ENCODE peak calls at places on chromosomes 3 and 15, in six cellular contexts. U, P, C, B, F and A are unnamed samples.

GRCh38 chr3:81198766-81199165 is 562.7 kb downstream of the GBE1 start:
- DNase-seq in U (no peak), P (no peak), C (no peak), B (no peak), F (no peak), A (no peak)

GRCh38 chr3:278300-279064 is 81.9 kb downstream of the CHL1 start:
- DNase-seq in U (no peak), P (peak; percentile 8), C (no peak), B (no peak), F (no peak), A (no peak)

GRCh38 chr15:66833372-66833771 is 131.3 kb downstream of the SMAD6 start:
- DNase-seq in U (no peak), P (no peak), C (no peak), B (no peak), F (no peak), A (no peak)

GRCh38 chr3:45607790-45608189 is 13.2 kb downstream of the LIMD1 start:
- DNase-seq in U (no peak), P (no peak), C (no peak), B (no peak), F (no peak), A (no peak)

GRCh38 chr15:67915374-67916050 is 75.7 kb upstream of the RNU6-1 start:
- DNase-seq in U (peak; percentile 21), P (peak; percentile 77), C (no peak), B (peak; percentile 92), F (peak; percentile 48), A (peak; percentile 79)

GRCh38 chr3:193732391-193732790 is 139.4 kb downstream of the OPA1 start:
- DNase-seq in U (no peak), P (no peak), C (no peak), B (no peak), F (no peak), A (no peak)

GRCh38 chr3:109731639-109732473 is 394.5 kb upstream of the DPPA4 start:
- DNase-seq in U (peak; percentile 64), P (peak; percentile 51), C (peak; percentile 16), B (peak; percentile 53), F (peak; percentile 78), A (no peak)

GRCh38 chr3:63818282-63819150 is 583 bp upstream of the C3orf49 start:
- DNase-seq in U (peak; percentile 82), P (peak; percentile 60), C (peak; percentile 25), B (peak; percentile 70), F (peak; percentile 84), A (no peak)

GRCh38 chr15:28975766-28976179 is 90.0 kb downstream of the APBA2 start:
- DNase-seq in U (peak; percentile 75), P (peak; percentile 30), C (peak; percentile 50), B (no peak), F (peak; percentile 83), A (no peak)

GRCh38 chr15:89936051-89936792 is 23.5 kb upstream of the ARPIN start:
- DNase-seq in U (no peak), P (no peak), C (no peak), B (no peak), F (no peak), A (no peak)

GRCh38 chr15:93270937-93271472 is 182.0 kb upstream of the RGMA start:
- DNase-seq in U (no peak), P (no peak), C (no peak), B (no peak), F (peak; percentile 29), A (no peak)

GRCh38 chr15:86139828-86140227 is 60.2 kb downstream of the AGBL1 start:
- DNase-seq in U (peak; percentile 9), P (no peak), C (no peak), B (no peak), F (peak; percentile 89), A (no peak)

GRCh38 chr15:101064795-101065569 is 145.8 kb downstream of the LRRK1 start:
- DNase-seq in U (no peak), P (peak; percentile 5), C (no peak), B (no peak), F (no peak), A (peak; percentile 53)

GRCh38 chr3:126964950-126965349 is 18.0 kb upstream of the PLXNA1 start:
- DNase-seq in U (no peak), P (no peak), C (no peak), B (no peak), F (no peak), A (peak; percentile 52)

GRCh38 chr3:28950614-28951013 is 330.3 kb upstream of the RBMS3 start:
- DNase-seq in U (no peak), P (no peak), C (no peak), B (no peak), F (no peak), A (no peak)
- H3K9me3 ChIP-seq in U (no peaks in the 10 kb centered on the region), P (no peaks in the 10 kb centered on the region), C (no peaks in the 10 kb centered on the region), B (no peaks in the 10 kb centered on the region), F (no peaks in the 10 kb centered on the region), A (no peaks in the 10 kb centered on the region)

GRCh38 chr3:61730058-61730457 is 168.7 kb downstream of the PTPRG start:
- DNase-seq in U (no peak), P (no peak), C (no peak), B (no peak), F (no peak), A (no peak)

GRCh38 chr3:61730577-61731231 is 169.3 kb downstream of the PTPRG start:
- DNase-seq in U (no peak), P (no peak), C (no peak), B (no peak), F (no peak), A (no peak)

GRCh38 chr3:61727435-61727834 is 166.1 kb downstream of the PTPRG start:
- DNase-seq in U (no peak), P (no peak), C (no peak), B (no peak), F (no peak), A (no peak)

GRCh38 chr3:61725851-61726333 is 164.5 kb downstream of the PTPRG start:
- DNase-seq in U (peak; percentile 51), P (no peak), C (no peak), B (no peak), F (peak; percentile 68), A (no peak)

GRCh38 chr3:61729235-61729634 is 167.9 kb downstream of the PTPRG start:
- DNase-seq in U (no peak), P (no peak), C (no peak), B (no peak), F (no peak), A (no peak)
- TF ChIP-seq CTCF in U (no peak), P (no peak), C (no peak), B (no peak), F (no peak), A (no peak)

GRCh38 chr3:12342151-12342550 is 53.3 kb downstream of the PPARG start:
- DNase-seq in U (no peak), P (no peak), C (no peak), B (no peak), F (no peak), A (no peak)

GRCh38 chr3:12345584-12346494 is 57.0 kb downstream of the PPARG start:
- DNase-seq in U (no peak), P (no peak), C (no peak), B (no peak), F (no peak), A (no peak)

GRCh38 chr3:12340506-12340905 is 51.6 kb downstream of the PPARG start:
- DNase-seq in U (no peak), P (no peak), C (no peak), B (no peak), F (no peak), A (no peak)

GRCh38 chr3:12345141-12345561 is 56.3 kb downstream of the PPARG start:
- DNase-seq in U (no peak), P (no peak), C (no peak), B (no peak), F (no peak), A (no peak)

GRCh38 chr3:12343091-12343494 is 54.2 kb downstream of the PPARG start:
- DNase-seq in U (no peak), P (no peak), C (no peak), B (no peak), F (no peak), A (no peak)
- H3K36me3 ChIP-seq in U (no peaks in the 10 kb centered on the region), P (no peaks in the 10 kb centered on the region), C (no peaks in the 10 kb centered on the region), B (no peaks in the 10 kb centered on the region), F (no peaks in the 10 kb centered on the region), A (no peaks in the 10 kb centered on the region)

GRCh38 chr3:101634591-101635196 is 42.2 kb downstream of the ZBTB11 start:
- DNase-seq in U (no peak), P (no peak), C (no peak), B (no peak), F (peak; percentile 6), A (no peak)
- H3K9me3 ChIP-seq in U (no peaks in the 10 kb centered on the region), P (no peaks in the 10 kb centered on the region), C (no peaks in the 10 kb centered on the region), B (no peaks in the 10 kb centered on the region), F (no peaks in the 10 kb centered on the region), A (no peaks in the 10 kb centered on the region)

DNA sequence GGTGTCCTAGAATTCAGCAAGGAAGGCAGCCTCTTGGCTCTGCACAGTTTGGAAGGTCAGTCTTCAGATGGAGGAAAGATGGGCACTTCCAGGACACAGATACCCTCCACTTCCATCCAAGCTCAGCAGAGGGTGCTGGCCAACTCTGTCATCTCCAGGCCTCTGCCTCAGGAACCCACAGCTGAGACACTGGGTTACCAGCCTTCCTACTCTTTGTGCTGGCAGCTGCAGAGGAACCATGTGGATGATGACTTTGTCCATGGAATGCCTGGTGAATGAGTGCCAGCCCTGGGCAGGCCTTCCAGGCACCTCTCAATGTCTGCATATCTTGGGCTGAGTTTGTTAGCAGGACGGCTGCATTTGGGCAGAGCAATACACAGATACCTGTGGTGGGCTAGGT is 325.6 kb upstream of the CTDSPL start:
- DNase-seq in U (no peak), P (no peak), C (no peak), B (no peak), F (no peak), A (no peak)
- TF ChIP-seq CTCF in U (no peak), P (no peak), C (no peak), B (no peak), F (no peak), A (no peak)

DNA sequence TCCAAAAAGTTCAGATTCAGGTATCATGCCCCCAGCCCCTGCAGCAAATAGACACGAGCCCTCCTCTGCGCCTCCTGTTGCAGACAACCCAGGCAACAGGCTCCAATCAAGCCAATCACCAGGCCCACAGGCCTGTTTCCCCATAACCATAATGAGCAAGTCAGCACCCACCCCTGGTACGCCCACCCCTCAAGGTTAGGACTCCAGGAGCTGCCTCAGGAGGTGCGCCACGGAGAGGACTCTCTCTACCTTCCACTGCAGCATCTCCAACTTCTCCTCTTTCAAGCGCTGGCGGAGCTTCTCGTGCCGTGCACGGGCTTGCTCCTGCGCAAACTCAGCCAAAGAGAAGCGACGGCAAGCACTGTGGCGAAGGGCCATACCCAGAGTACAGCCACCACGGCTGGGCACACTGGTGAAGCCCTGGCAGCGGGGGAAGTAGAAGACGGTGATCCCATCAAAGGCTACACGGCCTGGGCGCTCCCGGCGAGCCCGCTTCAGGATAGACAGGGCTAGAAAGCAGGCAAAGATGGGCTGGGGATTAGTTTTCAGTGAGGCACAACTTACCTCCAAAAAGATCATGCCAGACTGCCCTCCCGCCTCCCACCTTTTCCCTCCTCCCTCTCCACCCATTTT is 8.5 kb downstream of the CSRNP1 start:
- DNase-seq in U (no peak), P (peak; percentile 9), C (no peak), B (no peak), F (peak; percentile 43), A (no peak)
- H3K36me3 ChIP-seq in U (no peaks in the 10 kb centered on the region), P (no peaks in the 10 kb centered on the region), C (peaks cover 30% of the 10 kb centered on the region), B (peaks cover 68% of the 10 kb centered on the region), F (peaks cover 79% of the 10 kb centered on the region), A (peaks cover 42% of the 10 kb centered on the region)